ENCODE peak calls at places on chromosomes 4 and X, in four cellular contexts. H is fibroblast of lung, J is astrocyte of the cerebellum, W is body of pancreas. Y is an unnamed sample.
A peak's percentile ranks its signal among the peaks of the same experiment; 100 is the strongest.

GRCh38 chrX:34654939-34655338 is 2.1 kb downstream of the TMEM47 start:
- DNase-seq in W (no peak), J (no peak), H (peak; percentile 20), Y (no peak)

GRCh38 chr4:23881052-23881501 is 8.8 kb downstream of the PPARGC1A start:
- DNase-seq in J (no peak), H (no peak), W (no peak), Y (no peak)

GRCh38 chr4:3463556-3464348 is 646 bp downstream of the DOK7 start:
- DNase-seq in H (no peak), W (no peak), J (no peak), Y (no peak)

GRCh38 chr4:107740950-107741701 is 21.1 kb upstream of the PAPSS1 start:
- DNase-seq in J (peak; percentile 42), W (peak; percentile 37), H (peak; percentile 39), Y (peak; percentile 80)

GRCh38 chr4:99013402-99013843 is 17.9 kb downstream of the METAP1 start:
- DNase-seq in W (no peak), H (peak; percentile 61), J (no peak), Y (no peak)

GRCh38 chr4:89298788-89299152 is 8.8 kb downstream of the GPRIN3 start:
- DNase-seq in H (peak; percentile 47), W (no peak), J (peak; percentile 29), Y (no peak)

GRCh38 chrX:21374163-21374993 is at the start of gene CNKSR2:
- DNase-seq in W (peak; percentile 83), H (peak; percentile 30), J (no peak), Y (no peak)

GRCh38 chrX:119477812-119478232 is 9.6 kb downstream of the SLC25A5 start:
- DNase-seq in W (peak; percentile 80), H (peak; percentile 64), J (no peak), Y (peak; percentile 59)

GRCh38 chrX:48958635-48959094 is 1.3 kb upstream of the OTUD5 start:
- DNase-seq in H (peak; percentile 61), W (peak; percentile 48), J (no peak), Y (peak; percentile 64)

GRCh38 chr4:125010776-125011503 is 298.4 kb upstream of the ANKRD50 start:
- DNase-seq in H (peak; percentile 3), W (no peak), J (no peak), Y (no peak)

GRCh38 chrX:23953908-23954269 is 46.1 kb downstream of the CXorf58 start:
- DNase-seq in J (no peak), H (no peak), W (no peak), Y (no peak)

GRCh38 chr4:52957220-52957686 is 95.1 kb downstream of the RASL11B start:
- DNase-seq in J (no peak), H (peak; percentile 40), W (peak; percentile 18), Y (no peak)

GRCh38 chrX:105822138-105823091 is at the start of gene NRK:
- DNase-seq in J (no peak), H (peak; percentile 35), W (peak; percentile 20), Y (no peak)

GRCh38 chr4:77044458-77045124 is 31.2 kb downstream of the CCNI start:
- DNase-seq in W (no peak), H (peak; percentile 63), J (peak; percentile 68), Y (peak; percentile 53)

GRCh38 chr4:87322754-87323153 is at the start of gene HSD17B13:
- DNase-seq in W (no peak), J (no peak), H (no peak), Y (no peak)

GRCh38 chr4:17630228-17630627 is 15.8 kb downstream of the MED28 start:
- DNase-seq in J (no peak), W (no peak), H (no peak), Y (no peak)

GRCh38 chr4:172892300-172892699 is 276.3 kb upstream of the GALNT7 start:
- DNase-seq in H (no peak), W (no peak), J (no peak), Y (no peak)

GRCh38 chrX:103254171-103254824 is 657 bp downstream of the TCEAL8 start:
- DNase-seq in H (peak; percentile 43), J (no peak), W (peak; percentile 69), Y (no peak)

GRCh38 chrX:43500240-43500639 is 155.9 kb upstream of the MAOA start:
- DNase-seq in J (no peak), W (no peak), H (no peak), Y (no peak)

GRCh38 chr4:176708771-176709311 is 83.9 kb downstream of the VEGFC start:
- DNase-seq in H (peak; percentile 3), W (no peak), J (no peak), Y (no peak)

GRCh38 chr4:182074842-182075241 is 168.4 kb upstream of the TENM3 start:
- DNase-seq in H (peak; percentile 19), J (no peak), W (no peak), Y (no peak)

GRCh38 chr4:161581262-161581661 is 582.5 kb downstream of the FSTL5 start:
- DNase-seq in W (no peak), H (peak; percentile 27), J (no peak), Y (no peak)

GRCh38 chrX:152884171-152884570 is 13.7 kb upstream of the ZNF185 start:
- DNase-seq in J (no peak), H (no peak), W (no peak), Y (no peak)

GRCh38 chr4:182242793-182243192 is 409 bp upstream of the TENM3 start:
- DNase-seq in H (peak; percentile 94), W (no peak), J (peak; percentile 26), Y (peak; percentile 65)

GRCh38 chr4:1130318-1131186 is 17.2 kb upstream of the RNF212 start:
- DNase-seq in J (peak; percentile 57), H (peak; percentile 60), W (peak; percentile 78), Y (peak; percentile 50)

DNA sequence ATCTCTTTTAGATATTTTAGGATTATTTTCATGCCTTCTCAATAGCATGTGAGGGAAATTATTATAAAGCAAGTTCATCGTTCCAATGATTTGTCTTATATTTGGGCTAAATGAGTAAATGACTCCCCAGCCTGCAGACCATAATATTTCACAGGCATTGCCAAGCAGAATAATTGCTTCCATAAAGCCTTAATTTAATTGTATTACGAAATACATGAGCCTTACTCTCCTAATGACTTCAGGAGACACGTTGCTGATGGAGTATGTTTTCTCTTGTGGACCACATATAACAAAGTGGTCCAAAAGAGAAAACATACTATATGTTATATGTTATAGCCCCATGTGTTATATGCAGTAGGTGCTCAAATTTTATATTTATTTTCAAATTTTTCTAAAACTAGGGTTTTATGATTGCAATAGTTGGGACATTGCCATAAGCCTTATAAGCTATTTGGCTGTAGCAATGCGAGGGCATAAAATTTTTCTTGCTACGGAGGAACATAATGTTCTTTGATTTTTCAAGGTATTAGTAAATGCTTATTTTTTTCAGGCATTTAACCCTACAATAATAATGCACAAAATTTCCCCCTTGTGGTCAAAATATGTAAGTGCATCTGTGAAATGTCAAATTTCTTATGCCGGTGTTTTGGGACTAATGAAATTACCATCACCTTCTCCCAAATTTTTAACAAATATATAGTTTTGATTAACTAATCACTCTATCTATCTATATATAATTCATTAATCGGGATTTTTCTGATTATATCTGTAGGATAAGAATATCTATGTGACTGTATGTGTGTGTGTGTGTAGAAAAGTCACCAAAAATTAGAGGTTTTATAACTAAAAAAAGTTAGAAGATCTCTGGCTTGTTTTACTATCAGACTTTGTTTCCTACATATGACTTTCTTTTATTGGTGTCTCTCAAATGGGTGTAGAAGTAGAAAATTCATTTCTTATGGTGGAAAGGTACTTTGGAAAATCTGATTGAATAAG is 26.4 kb upstream of the TMPRSS11D start:
- DNase-seq in W (no peak), J (no peak), H (no peak), Y (peak; percentile 37)
- TF ChIP-seq CTCF in W (peak; percentile 36), J (peak; percentile 39), H (peak; percentile 63), Y (peak; percentile 94)

DNA sequence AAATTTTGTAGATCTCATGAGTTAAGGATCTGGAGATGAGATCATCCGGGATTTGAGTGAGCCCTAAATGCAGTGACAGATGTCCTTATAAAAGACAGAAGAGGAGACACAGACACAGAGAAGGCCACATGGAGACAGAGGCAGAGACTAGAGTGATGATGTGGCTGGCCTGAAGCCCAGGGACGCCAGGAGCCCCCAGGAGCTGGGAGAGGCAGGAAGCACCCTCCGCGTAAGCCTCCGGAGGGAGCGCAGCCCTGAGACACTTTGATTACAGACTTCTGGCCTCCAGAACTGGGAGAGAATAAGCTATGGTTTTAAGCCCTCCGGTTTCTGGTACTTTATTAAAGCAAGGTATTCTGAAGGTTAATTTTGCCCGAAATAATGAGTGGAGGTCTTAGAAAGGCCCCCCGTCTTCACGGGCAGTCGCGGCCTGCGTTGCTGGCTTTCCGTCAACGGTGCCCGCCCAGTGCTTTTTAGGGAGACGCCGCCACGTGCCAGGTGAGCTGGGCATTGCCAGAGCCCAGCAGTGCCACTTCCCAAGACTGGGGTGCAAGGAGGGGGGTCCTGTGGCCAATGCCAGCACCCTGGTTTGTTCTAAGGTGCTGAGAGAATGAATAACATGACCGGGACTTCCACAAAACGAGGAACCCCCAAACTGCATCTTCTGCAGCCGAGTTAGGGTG is 8.1 kb downstream of the DHRSX start:
- DNase-seq in J (no peak), H (no peak), W (peak; percentile 69), Y (no peak)
- TF ChIP-seq CTCF in J (no peak), H (no peak), W (no peak), Y (no peak)

DNA sequence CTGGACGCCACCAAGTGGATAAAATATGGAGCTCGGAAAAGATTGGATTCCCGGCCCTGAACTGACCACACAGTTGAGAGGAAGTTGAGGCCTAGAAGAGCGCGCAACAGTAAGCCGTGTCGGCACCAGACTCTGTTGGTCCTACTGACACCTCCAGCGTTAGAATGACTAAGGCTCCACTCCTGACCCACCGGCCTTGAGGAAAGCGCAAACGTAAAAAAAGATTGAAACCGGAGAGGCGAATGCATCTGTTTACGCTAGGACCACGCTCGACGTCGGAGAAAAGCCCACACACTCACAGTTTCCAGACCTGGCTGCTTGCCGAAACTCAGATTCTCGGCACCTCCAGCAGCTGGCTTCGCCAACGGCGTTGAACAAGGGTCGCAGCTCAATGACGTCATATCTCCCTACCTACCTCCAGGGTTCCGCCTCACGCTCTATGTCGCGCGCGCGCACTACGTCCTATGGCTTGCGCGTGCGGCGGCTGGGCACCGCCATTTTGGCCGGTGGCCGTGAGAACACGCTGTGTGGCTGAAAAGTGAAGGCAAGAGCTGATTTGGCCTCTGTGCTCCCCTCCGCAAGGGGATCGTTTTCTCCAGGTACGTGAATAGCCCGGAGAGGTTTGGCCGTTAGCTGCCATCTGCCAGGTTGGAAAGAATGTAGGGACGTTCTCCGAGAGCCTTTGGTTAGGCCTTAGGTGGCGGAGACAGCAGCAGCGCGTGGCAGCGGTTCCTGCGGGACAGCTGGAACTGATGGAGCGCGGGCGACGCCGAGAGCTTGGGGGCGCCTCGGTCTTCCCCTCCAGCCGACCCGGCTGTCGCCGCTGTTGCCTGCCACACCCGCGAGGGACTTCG is at the start of the genes ABCE1 and ANAPC10:
- DNase-seq in W (peak; percentile 98), H (peak; percentile 98), J (peak; percentile 98), Y (peak; percentile 96)
- TF ChIP-seq CTCF in W (peak; percentile 19), H (peak; percentile 50), J (peak; percentile 54), Y (peak; percentile 13)

GRCh38 chr4:139809207-139810157 is 143.9 kb downstream of the MGST2 start:
- DNase-seq in H (no peak), J (no peak), W (no peak), Y (no peak)

GRCh38 chr4:139807483-139807882 is 141.9 kb downstream of the MGST2 start:
- DNase-seq in H (no peak), W (no peak), J (no peak), Y (no peak)

GRCh38 chr4:139808381-139809206 is 143.0 kb downstream of the MGST2 start:
- DNase-seq in J (no peak), W (no peak), H (peak; percentile 41), Y (no peak)

GRCh38 chr4:139810710-139811109 is 145.1 kb downstream of the MGST2 start:
- DNase-seq in H (no peak), W (no peak), J (no peak), Y (no peak)

DNA sequence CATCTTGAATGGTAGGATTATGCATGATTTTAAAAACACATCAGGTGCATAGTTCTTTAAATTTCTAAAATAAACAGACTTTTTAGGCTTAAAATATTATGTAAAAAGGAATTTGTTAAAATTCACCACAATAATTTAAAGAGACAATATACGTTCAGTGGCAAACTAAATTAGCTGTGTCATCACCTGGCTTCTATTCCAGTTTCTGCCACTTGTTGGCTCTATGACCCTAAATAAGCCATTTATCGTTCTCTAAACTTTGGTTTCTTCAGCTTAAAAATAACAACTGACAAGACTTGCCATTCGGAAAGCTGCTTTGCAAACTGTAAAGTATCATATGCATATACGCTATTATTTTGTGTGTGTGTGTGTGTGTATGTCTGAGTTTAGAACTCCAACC is 141.3 kb downstream of the MGST2 start:
- DNase-seq in J (no peak), H (no peak), W (no peak), Y (no peak)
- TF ChIP-seq CTCF in J (no peak), H (no peak), W (no peak), Y (no peak)

Y was measured in HFFc6.